ENCODE peak calls at places on chromosomes 6 and 20, in seven cellular contexts. W is AG10803; T is MM.1S; S is iPS DF 6.9; M is dorsolateral prefrontal cortex; J is ovary; P is CD8-positive, alpha-beta T cell. Y is an unnamed sample.

GRCh38 chr6:3722211-3722621 is 29.3 kb downstream of the PXDC1 start:
- DNase-seq in P (no peak), J (no peak), S (no peak), T (no peak), W (peak; percentile 78), M (no peak), Y (peak; percentile 18)

GRCh38 chr20:219290-220115 is 7.6 kb upstream of the DEFB129 start:
- DNase-seq in P (no peak), W (peak; percentile 1), M (no peak), S (peak; percentile 13), J (no peak), T (no peak), Y (no peak)

GRCh38 chr6:159788757-159789376 is 535 bp downstream of the TCP1 start:
- DNase-seq in W (peak; percentile 44), M (no peak), P (peak; percentile 4), S (no peak), T (peak; percentile 15), J (no peak), Y (peak; percentile 9)

GRCh38 chr6:126210398-126211075 is 129.4 kb upstream of the CENPW start:
- DNase-seq in S (no peak), J (no peak), T (no peak), P (no peak), M (no peak), W (no peak), Y (peak; percentile 41)

GRCh38 chr6:150169609-150170008 is 26.8 kb downstream of the PPP1R14C start:
- DNase-seq in S (no peak), P (no peak), T (no peak), J (no peak), W (peak; percentile 86), M (no peak), Y (peak; percentile 88)

GRCh38 chr20:11186301-11187008 is 512.7 kb upstream of the JAG1 start:
- DNase-seq in M (no peak), P (no peak), W (peak; percentile 42), S (no peak), T (no peak), J (no peak), Y (peak; percentile 22)

GRCh38 chr6:119323478-119323877 is 26.1 kb downstream of the MAN1A1 start:
- DNase-seq in M (no peak), W (no peak), S (no peak), J (no peak), T (no peak), P (no peak), Y (peak; percentile 26)

GRCh38 chr20:37816726-37817125 is 86.2 kb upstream of the VSTM2L start:
- DNase-seq in J (no peak), P (no peak), M (no peak), T (no peak), W (no peak), S (no peak), Y (no peak)

GRCh38 chr20:17612287-17612974 is 42.6 kb downstream of the DSTN start:
- DNase-seq in S (no peak), M (no peak), T (no peak), P (peak; percentile 31), W (peak; percentile 79), J (no peak), Y (peak; percentile 47)

GRCh38 chr20:10676518-10676917 is 2.7 kb upstream of the JAG1 start:
- DNase-seq in J (no peak), W (no peak), P (no peak), M (no peak), T (no peak), S (no peak), Y (no peak)

GRCh38 chr6:3231213-3232016 is 4.0 kb upstream of the TUBB2B start:
- DNase-seq in M (peak; percentile 91), J (peak; percentile 63), W (peak; percentile 75), P (no peak), T (no peak), S (no peak), Y (peak; percentile 59)

GRCh38 chr6:151340206-151340978 is 51.0 kb downstream of the ZBTB2 start:
- DNase-seq in T (no peak), J (no peak), S (no peak), P (no peak), W (no peak), M (no peak), Y (no peak)

GRCh38 chr20:56005389-56005715 is at the start of gene CBLN4:
- DNase-seq in P (no peak), T (no peak), W (no peak), J (peak; percentile 59), M (peak; percentile 13), S (no peak), Y (no peak)
- H3K4me3 ChIP-seq in P (no peak within 1 kb of the TSS), T (no peak within 1 kb of the TSS), W (no peak within 1 kb of the TSS), J (no peak within 1 kb of the TSS), M (peak within 1 kb of the TSS; percentile 55), S (peak within 1 kb of the TSS; percentile 2), Y (no peak within 1 kb of the TSS)

GRCh38 chr6:31767096-31767645 is 4.7 kb downstream of the SAPCD1 start:
- DNase-seq in P (no peak), M (no peak), S (no peak), W (no peak), J (no peak), T (no peak), Y (no peak)

GRCh38 chr6:31763617-31763940 is 1.1 kb downstream of the SAPCD1 start:
- DNase-seq in S (no peak), J (no peak), T (no peak), M (no peak), W (peak; percentile 83), P (no peak), Y (peak; percentile 34)

GRCh38 chr6:31765559-31765909 is 3.1 kb downstream of the SAPCD1 start:
- DNase-seq in T (no peak), J (no peak), W (no peak), S (no peak), P (no peak), M (no peak), Y (no peak)

GRCh38 chr6:31764239-31764638 is 1.8 kb downstream of the SAPCD1 start:
- DNase-seq in T (no peak), S (no peak), W (no peak), M (no peak), J (no peak), P (no peak), Y (no peak)

DNA sequence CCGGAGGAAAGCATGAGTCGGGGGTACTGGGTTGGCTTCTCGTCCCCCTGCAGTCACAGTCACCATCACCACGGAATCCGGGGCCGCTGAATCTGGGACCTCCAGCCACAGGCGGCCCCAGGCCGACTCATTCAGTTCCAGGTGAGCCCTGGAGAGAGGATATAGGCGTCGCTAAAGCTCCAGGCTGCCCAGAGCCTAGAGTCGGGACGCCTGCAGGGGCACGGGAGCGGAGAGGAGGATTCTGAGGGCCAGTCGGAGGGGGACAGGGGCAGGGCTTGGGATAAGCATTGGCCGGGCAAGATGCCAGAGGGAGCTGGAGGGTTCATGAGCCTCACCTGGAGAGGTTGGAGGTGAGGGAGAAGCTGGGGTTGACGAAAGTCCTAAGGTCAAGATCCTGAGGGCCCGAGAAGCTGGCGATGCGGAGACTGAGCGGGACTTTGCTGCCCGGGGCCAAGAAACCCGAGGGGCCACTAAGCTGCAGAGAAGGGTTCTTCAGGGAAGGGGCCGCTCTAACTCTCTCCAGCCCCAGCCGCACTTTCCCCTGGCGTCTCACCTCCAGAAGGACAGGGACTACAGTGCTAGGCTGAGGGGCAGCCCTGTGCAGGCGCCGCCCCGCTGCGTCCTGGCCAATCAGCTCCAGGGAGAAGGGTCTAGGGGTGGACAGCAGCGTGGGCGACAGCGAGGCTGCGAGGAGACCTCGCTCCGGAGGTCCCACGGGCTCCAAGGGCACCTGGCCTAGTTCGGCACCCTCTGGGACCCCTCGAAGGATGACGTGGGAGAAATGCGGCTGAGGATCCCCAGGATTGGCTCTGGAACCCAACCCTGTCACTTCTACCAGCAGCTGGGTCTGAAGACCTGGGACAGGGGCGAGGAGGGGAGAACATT is 3.7 kb downstream of the SAPCD1 start:
- DNase-seq in J (no peak), P (no peak), S (no peak), M (no peak), W (no peak), T (no peak), Y (no peak)
- H3K4me3 ChIP-seq in J (no peak overlapping the region), P (no peak overlapping the region), S (peak overlapping the region; percentile 5), M (peak overlapping the region; percentile 7), W (peak overlapping the region; percentile 39), T (no peak overlapping the region), Y (peak overlapping the region; percentile 13)

GRCh38 chr6:17883665-17884500 is 103.6 kb downstream of the KIF13A start:
- DNase-seq in M (no peak), P (no peak), T (no peak), W (no peak), J (no peak), S (no peak), Y (no peak)

GRCh38 chr6:17885889-17886576 is 101.4 kb downstream of the KIF13A start:
- DNase-seq in W (no peak), S (no peak), J (no peak), T (no peak), M (no peak), P (no peak), Y (peak; percentile 44)

GRCh38 chr6:17886891-17887290 is 100.5 kb downstream of the KIF13A start:
- DNase-seq in P (no peak), W (peak; percentile 82), S (no peak), J (no peak), M (no peak), T (no peak), Y (peak; percentile 48)

GRCh38 chr6:17884501-17885039 is 102.9 kb downstream of the KIF13A start:
- DNase-seq in T (peak; percentile 23), P (no peak), S (no peak), W (peak; percentile 22), M (no peak), J (no peak), Y (peak; percentile 47)

DNA sequence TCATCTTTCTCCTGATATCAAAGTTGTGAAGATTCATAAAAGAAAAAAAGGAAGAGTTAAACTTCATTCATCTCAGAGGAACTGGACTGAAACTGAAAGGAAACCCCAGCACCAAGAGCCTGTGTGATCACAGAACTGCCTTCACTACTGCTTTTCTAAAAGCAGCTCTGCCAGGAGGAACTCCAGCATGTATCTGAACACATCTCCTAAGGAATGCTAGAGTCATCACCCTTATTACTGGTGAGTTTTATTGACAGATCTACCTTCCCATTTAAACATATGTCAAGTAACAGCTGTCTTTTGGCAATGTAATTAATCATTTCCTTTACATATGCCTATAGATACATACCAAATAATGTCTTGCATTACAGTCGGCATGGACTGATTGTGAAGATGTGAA is 102.4 kb downstream of the KIF13A start:
- DNase-seq in P (no peak), M (no peak), J (no peak), W (peak; percentile 11), S (no peak), T (peak; percentile 15), Y (no peak)
- H3K4me3 ChIP-seq in P (no peak overlapping the region), M (no peak overlapping the region), J (no peak overlapping the region), W (no peak overlapping the region), S (no peak overlapping the region), T (peak overlapping the region; percentile 36), Y (no peak overlapping the region)

GRCh38 chr6:41892921-41893564 is 2.1 kb downstream of the USP49 start:
- DNase-seq in T (no peak), J (no peak), M (no peak), S (no peak), W (no peak), P (no peak), Y (no peak)
- H3K4me3 ChIP-seq in T (no peak overlapping the region), J (no peak overlapping the region), M (peak overlapping the region; percentile 13), S (no peak overlapping the region), W (no peak overlapping the region), P (no peak overlapping the region), Y (no peak overlapping the region)

Y was measured in astrocyte.